ENCODE peak calls at places on chromosomes 1 and 21, in eight cellular contexts. D is iPS-NIHi11; C is stimulated activated CD4-positive, alpha-beta T cell treated with anti-CD3 and anti-CD28 coated beads, Interleukin-2, amount 100 ng/mL, for 48 hours; E is stimulated activated CD8-positive, alpha-beta memory T cell treated with anti-CD3 and anti-CD28 coated beads, Interleukin-15, amount 100 ng/mL, for 24 hours; R is anterior cingulate cortex; P is SW480; Y is amniotic stem cell; Q is nucleus accumbens. M is an unnamed sample.

GRCh38 chr1:48038273-48038767 is 41.1 kb upstream of the TRABD2B start:
- DNase-seq in D (no peak), C (no peak), E (no peak), R (no peak), P (no peak), Y (no peak), Q (no peak), M (no peak)

GRCh38 chr1:182909578-182909977 is 43.4 kb downstream of the SHCBP1L start:
- DNase-seq in D (no peak), C (no peak), E (no peak), R (no peak), P (no peak), Y (no peak), Q (no peak), M (no peak)

GRCh38 chr1:211378844-211379243 is 52.2 kb downstream of the TRAF5 start:
- DNase-seq in D (no peak), C (no peak), E (no peak), R (no peak), P (no peak), Y (peak), Q (no peak), M (no peak)

GRCh38 chr1:227905573-227906487 is 41.9 kb downstream of the WNT9A start:
- DNase-seq in D (no peak), C (no peak), E (no peak), R (no peak), P (no peak), Y (no peak), Q (no peak), M (no peak)

GRCh38 chr1:53603431-53603830 is 135.5 kb downstream of the GLIS1 start:
- DNase-seq in D (no peak), C (no peak), E (no peak), R (no peak), P (no peak), Y (no peak), Q (no peak), M (no peak)

GRCh38 chr1:210252621-210253041 is 20.0 kb downstream of the SERTAD4 start:
- DNase-seq in D (peak), C (no peak), E (no peak), R (no peak), P (peak), Y (no peak), Q (no peak), M (no peak)

GRCh38 chr21:29499734-29500343 is 201.1 kb downstream of the BACH1 start:
- DNase-seq in D (peak), C (no peak), E (no peak), R (peak), P (peak), Y (no peak), Q (peak), M (no peak)

GRCh38 chr1:204591473-204592090 is 75.4 kb downstream of the MDM4 start:
- DNase-seq in D (no peak), C (no peak), E (no peak), R (no peak), P (no peak), Y (no peak), Q (no peak), M (no peak)

M was measured in occipital lobe.